ENCODE peak calls at places on chromosome 6, in four cellular contexts. One of them, this sample, is unnamed.

GRCh38 chr6:110881929-110882629 is 7.5 kb downstream of the AMD1 start:
- DNase-seq in RWPE1: no peak
- DNase-seq in GM20000: no peak
- DNase-seq in brain microvascular endothelial cell: no peak
- DNase-seq in this sample: no peak

GRCh38 chr6:156781882-156782631 is 4.9 kb downstream of the ARID1B start:
- DNase-seq in RWPE1: no peak
- DNase-seq in brain microvascular endothelial cell: no peak
- DNase-seq in GM20000: no peak
- DNase-seq in this sample: no peak

GRCh38 chr6:4163408-4163807 is 28.0 kb upstream of the ECI2 start:
- DNase-seq in brain microvascular endothelial cell: no peak
- DNase-seq in RWPE1: no peak
- DNase-seq in GM20000: no peak
- DNase-seq in this sample: no peak

GRCh38 chr6:79065232-79065631 is 12.8 kb downstream of the PHIP start:
- DNase-seq in brain microvascular endothelial cell: no peak
- DNase-seq in GM20000: no peak
- DNase-seq in RWPE1: no peak
- DNase-seq in this sample: no peak

GRCh38 chr6:168533428-168533827 is 92.4 kb downstream of the SMOC2 start:
- DNase-seq in RWPE1: no peak
- DNase-seq in GM20000: no peak
- DNase-seq in brain microvascular endothelial cell: no peak
- DNase-seq in this sample: no peak

GRCh38 chr6:133890941-133891813 is 2.3 kb downstream of the TCF21 start:
- DNase-seq in GM20000: peak
- DNase-seq in RWPE1: peak
- DNase-seq in brain microvascular endothelial cell: no peak
- DNase-seq in this sample: peak

GRCh38 chr6:38164671-38165108 is 345.2 kb downstream of the ZFAND3 start:
- DNase-seq in brain microvascular endothelial cell: no peak
- DNase-seq in GM20000: no peak
- DNase-seq in RWPE1: no peak
- DNase-seq in this sample: no peak

GRCh38 chr6:110816677-110817076 is 1.4 kb upstream of the CDK19 start:
- DNase-seq in GM20000: no peak
- DNase-seq in RWPE1: no peak
- DNase-seq in brain microvascular endothelial cell: no peak
- DNase-seq in this sample: no peak

GRCh38 chr6:25007269-25007699 is 71.5 kb upstream of the RIPOR2 start:
- DNase-seq in RWPE1: no peak
- DNase-seq in GM20000: peak
- DNase-seq in brain microvascular endothelial cell: no peak
- DNase-seq in this sample: no peak

GRCh38 chr6:160882741-160883340 is 108.7 kb upstream of the MAP3K4 start:
- DNase-seq in brain microvascular endothelial cell: peak
- DNase-seq in RWPE1: peak
- DNase-seq in GM20000: no peak
- DNase-seq in this sample: no peak

GRCh38 chr6:22071655-22072054 is 225.2 kb downstream of the PRL start:
- DNase-seq in brain microvascular endothelial cell: peak
- DNase-seq in GM20000: no peak
- DNase-seq in RWPE1: no peak
- DNase-seq in this sample: no peak

GRCh38 chr6:119317007-119317406 is 32.6 kb downstream of the MAN1A1 start:
- DNase-seq in brain microvascular endothelial cell: no peak
- DNase-seq in GM20000: no peak
- DNase-seq in RWPE1: no peak
- DNase-seq in this sample: no peak

GRCh38 chr6:46215777-46216176 is 45.0 kb upstream of the ENPP5 start:
- DNase-seq in brain microvascular endothelial cell: no peak
- DNase-seq in GM20000: no peak
- DNase-seq in RWPE1: no peak
- DNase-seq in this sample: no peak

GRCh38 chr6:884570-884969 is 191.6 kb upstream of the EXOC2 start:
- DNase-seq in brain microvascular endothelial cell: no peak
- DNase-seq in RWPE1: no peak
- DNase-seq in GM20000: no peak
- DNase-seq in this sample: no peak

GRCh38 chr6:36443951-36444428 is 1.2 kb downstream of the KCTD20 start:
- DNase-seq in GM20000: peak
- DNase-seq in RWPE1: peak
- DNase-seq in brain microvascular endothelial cell: no peak
- DNase-seq in this sample: peak

GRCh38 chr6:38080349-38080748 is 260.8 kb downstream of the ZFAND3 start:
- DNase-seq in brain microvascular endothelial cell: no peak
- DNase-seq in GM20000: no peak
- DNase-seq in RWPE1: no peak
- DNase-seq in this sample: no peak

GRCh38 chr6:117976030-117976651 is 69.1 kb downstream of the SLC35F1 start:
- DNase-seq in RWPE1: peak
- DNase-seq in brain microvascular endothelial cell: peak
- DNase-seq in GM20000: peak
- DNase-seq in this sample: peak

GRCh38 chr6:113447088-113447831 is 409.9 kb upstream of the MARCKS start:
- DNase-seq in brain microvascular endothelial cell: peak
- DNase-seq in GM20000: no peak
- DNase-seq in RWPE1: peak
- DNase-seq in this sample: no peak

GRCh38 chr6:39847216-39847615 is 55.0 kb downstream of the DAAM2 start:
- DNase-seq in RWPE1: no peak
- DNase-seq in brain microvascular endothelial cell: peak
- DNase-seq in GM20000: no peak
- DNase-seq in this sample: no peak

GRCh38 chr6:6631526-6632276 is 43.2 kb downstream of the LY86 start:
- DNase-seq in GM20000: no peak
- DNase-seq in RWPE1: no peak
- DNase-seq in brain microvascular endothelial cell: no peak
- DNase-seq in this sample: no peak

GRCh38 chr6:133814797-133815196 is 74.1 kb upstream of the TCF21 start:
- DNase-seq in GM20000: no peak
- DNase-seq in RWPE1: peak
- DNase-seq in brain microvascular endothelial cell: peak
- DNase-seq in this sample: peak

GRCh38 chr6:162670345-162670744 is 57.2 kb downstream of the PRKN start:
- DNase-seq in RWPE1: no peak
- DNase-seq in GM20000: no peak
- DNase-seq in brain microvascular endothelial cell: no peak
- DNase-seq in this sample: no peak

GRCh38 chr6:2259002-2259494 is 13.6 kb upstream of the GMDS start:
- DNase-seq in brain microvascular endothelial cell: no peak
- DNase-seq in GM20000: no peak
- DNase-seq in RWPE1: no peak
- DNase-seq in this sample: peak

GRCh38 chr6:151400473-151400872 is 9.1 kb upstream of the ZBTB2 start:
- DNase-seq in GM20000: no peak
- DNase-seq in RWPE1: peak
- DNase-seq in brain microvascular endothelial cell: peak
- DNase-seq in this sample: no peak

GRCh38 chr6:53327017-53327395 is 21.7 kb downstream of the ELOVL5 start:
- DNase-seq in brain microvascular endothelial cell: no peak
- DNase-seq in RWPE1: no peak
- DNase-seq in GM20000: no peak
- DNase-seq in this sample: no peak

GRCh38 chr6:159594106-159594749 is 98.8 kb downstream of the SOD2 start:
- DNase-seq in brain microvascular endothelial cell: peak
- DNase-seq in GM20000: no peak
- DNase-seq in RWPE1: no peak
- DNase-seq in this sample: no peak

GRCh38 chr6:89792881-89793280 is 26.7 kb downstream of the MDN1 start:
- DNase-seq in brain microvascular endothelial cell: peak
- DNase-seq in RWPE1: peak
- DNase-seq in GM20000: peak
- DNase-seq in this sample: peak

GRCh38 chr6:17267586-17267985 is 13.6 kb upstream of the RBM24 start:
- DNase-seq in GM20000: no peak
- DNase-seq in brain microvascular endothelial cell: no peak
- DNase-seq in RWPE1: no peak
- DNase-seq in this sample: no peak

GRCh38 chr6:33989016-33989854 is 156.7 kb downstream of the GRM4 start:
- DNase-seq in RWPE1: no peak
- DNase-seq in GM20000: no peak
- DNase-seq in brain microvascular endothelial cell: no peak
- DNase-seq in this sample: no peak

GRCh38 chr6:41723178-41723935 is 12.1 kb downstream of the TFEB start:
- DNase-seq in brain microvascular endothelial cell: peak
- DNase-seq in RWPE1: peak
- DNase-seq in GM20000: peak
- DNase-seq in this sample: peak
- TF ChIP-seq CTCF in brain microvascular endothelial cell: peak
- TF ChIP-seq CTCF in RWPE1: no peak
- TF ChIP-seq CTCF in GM20000: no peak
- TF ChIP-seq CTCF in this sample: no peak

GRCh38 chr6:154501287-154501868 is 9.1 kb downstream of the CNKSR3 start:
- DNase-seq in RWPE1: no peak
- DNase-seq in brain microvascular endothelial cell: no peak
- DNase-seq in GM20000: no peak
- DNase-seq in this sample: no peak

GRCh38 chr6:154498340-154498934 is 12.0 kb downstream of the CNKSR3 start:
- DNase-seq in RWPE1: no peak
- DNase-seq in GM20000: no peak
- DNase-seq in brain microvascular endothelial cell: no peak
- DNase-seq in this sample: no peak

GRCh38 chr6:154502564-154502963 is 7.9 kb downstream of the CNKSR3 start:
- DNase-seq in brain microvascular endothelial cell: no peak
- DNase-seq in RWPE1: no peak
- DNase-seq in GM20000: no peak
- DNase-seq in this sample: no peak

GRCh38 chr6:154499854-154500589 is 10.5 kb downstream of the CNKSR3 start:
- DNase-seq in RWPE1: no peak
- DNase-seq in brain microvascular endothelial cell: no peak
- DNase-seq in GM20000: no peak
- DNase-seq in this sample: no peak

GRCh38 chr6:154500769-154501171 is 9.7 kb downstream of the CNKSR3 start:
- DNase-seq in GM20000: no peak
- DNase-seq in RWPE1: no peak
- DNase-seq in brain microvascular endothelial cell: no peak
- DNase-seq in this sample: no peak
- TF ChIP-seq CTCF in GM20000: no peak
- TF ChIP-seq CTCF in RWPE1: no peak
- TF ChIP-seq CTCF in brain microvascular endothelial cell: peak
- TF ChIP-seq CTCF in this sample: peak

GRCh38 chr6:108502826-108503225 is 57.9 kb upstream of the FOXO3 start:
- DNase-seq in RWPE1: no peak
- DNase-seq in GM20000: no peak
- DNase-seq in brain microvascular endothelial cell: no peak
- DNase-seq in this sample: no peak

GRCh38 chr6:108492131-108492766 is 68.5 kb upstream of the FOXO3 start:
- DNase-seq in GM20000: peak
- DNase-seq in brain microvascular endothelial cell: peak
- DNase-seq in RWPE1: peak
- DNase-seq in this sample: peak

GRCh38 chr6:108501559-108501958 is 59.2 kb upstream of the FOXO3 start:
- DNase-seq in GM20000: no peak
- DNase-seq in RWPE1: peak
- DNase-seq in brain microvascular endothelial cell: peak
- DNase-seq in this sample: no peak

GRCh38 chr6:108494434-108494833 is 66.3 kb upstream of the FOXO3 start:
- DNase-seq in brain microvascular endothelial cell: no peak
- DNase-seq in RWPE1: no peak
- DNase-seq in GM20000: no peak
- DNase-seq in this sample: no peak

DNA sequence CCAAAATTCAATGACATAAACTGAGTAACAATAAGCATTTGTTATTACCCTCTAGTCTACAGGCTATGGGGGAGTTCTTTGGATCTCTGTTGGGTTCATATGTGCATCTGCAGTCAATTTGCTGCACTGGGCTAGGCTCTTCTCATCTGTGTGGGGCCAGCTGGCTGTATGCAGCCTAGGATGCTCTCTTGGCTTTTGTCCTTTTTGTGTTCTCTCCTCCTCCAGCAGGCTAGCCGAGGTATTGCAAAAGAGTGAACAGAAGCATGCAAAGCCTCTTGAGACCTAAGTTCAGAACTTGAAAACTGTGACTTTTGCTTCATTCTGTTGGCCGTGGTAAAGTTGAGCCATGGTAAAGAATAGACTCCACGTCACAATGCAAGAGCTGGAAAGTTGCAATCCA is 62.8 kb upstream of the FOXO3 start:
- DNase-seq in RWPE1: peak
- DNase-seq in GM20000: peak
- DNase-seq in brain microvascular endothelial cell: peak
- DNase-seq in this sample: peak
- TF ChIP-seq CTCF in RWPE1: no peak
- TF ChIP-seq CTCF in GM20000: peak
- TF ChIP-seq CTCF in brain microvascular endothelial cell: peak
- TF ChIP-seq CTCF in this sample: peak

DNA sequence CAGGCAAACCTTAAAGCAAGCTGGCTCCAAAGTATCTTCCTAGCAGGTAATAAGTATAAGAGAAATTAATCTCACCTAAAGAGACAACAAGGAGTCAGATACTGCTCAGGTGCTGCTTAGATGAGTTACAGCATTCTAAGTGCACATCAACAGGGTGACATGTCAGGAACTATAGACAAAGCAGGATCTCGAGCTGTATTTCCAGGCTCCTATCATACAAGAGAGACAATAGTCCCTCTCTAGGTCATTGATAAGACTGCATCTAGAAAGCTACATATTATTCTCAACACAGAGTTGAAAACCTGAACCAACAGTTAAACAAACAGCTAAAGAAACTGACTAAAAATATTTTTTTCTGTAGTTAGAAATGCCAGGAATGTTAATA is 3.9 kb downstream of the PTPRK start:
- DNase-seq in GM20000: no peak
- DNase-seq in brain microvascular endothelial cell: no peak
- DNase-seq in RWPE1: no peak
- DNase-seq in this sample: no peak
- TF ChIP-seq CTCF in GM20000: no peak
- TF ChIP-seq CTCF in brain microvascular endothelial cell: peak
- TF ChIP-seq CTCF in RWPE1: peak
- TF ChIP-seq CTCF in this sample: peak

DNA sequence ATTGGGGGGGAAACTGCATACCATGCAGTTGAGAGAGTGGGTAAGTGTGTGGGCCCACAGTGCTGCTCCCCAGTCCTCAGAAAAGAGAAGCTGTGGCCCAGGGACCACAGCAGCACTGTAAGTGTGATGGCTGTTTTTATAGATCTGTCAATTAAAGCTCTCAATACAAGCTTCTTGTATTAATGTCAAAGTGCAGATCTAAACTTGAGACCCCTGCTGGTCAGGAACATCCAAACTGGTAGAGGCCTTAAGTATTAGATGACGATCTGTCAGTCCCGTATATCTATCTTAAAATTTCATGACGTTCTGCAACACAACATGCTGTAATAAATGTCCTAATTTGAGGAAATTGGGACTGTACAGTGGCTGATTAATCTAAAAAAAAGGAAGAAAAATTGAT is 74.8 kb downstream of the TULP4 start:
- DNase-seq in GM20000: no peak
- DNase-seq in RWPE1: no peak
- DNase-seq in brain microvascular endothelial cell: no peak
- DNase-seq in this sample: no peak
- TF ChIP-seq CTCF in GM20000: no peak
- TF ChIP-seq CTCF in RWPE1: no peak
- TF ChIP-seq CTCF in brain microvascular endothelial cell: peak
- TF ChIP-seq CTCF in this sample: no peak